ENCODE peak calls at places on chromosomes 5 and 9, in five cellular contexts. C, J, P, Q and O are unnamed samples.
A peak's percentile ranks its signal among the peaks of the same experiment; 100 is the strongest.

GRCh38 chr9:87793292-87793691 is 67.4 kb downstream of the CTSL start:
- DNase-seq in C (peak; percentile 96), J (no peak), P (no peak), Q (no peak), O (peak; percentile 38)

GRCh38 chr5:139669681-139670368 is 21.7 kb downstream of the CXXC5 start:
- DNase-seq in C (no peak), J (no peak), P (no peak), Q (no peak), O (peak; percentile 93)

GRCh38 chr9:3971391-3972082 is 328.3 kb downstream of the GLIS3 start:
- DNase-seq in C (no peak), J (no peak), P (no peak), Q (no peak), O (no peak)

GRCh38 chr5:40626834-40627233 is 52.9 kb upstream of the PTGER4 start:
- DNase-seq in C (no peak), J (no peak), P (no peak), Q (no peak), O (no peak)

GRCh38 chr5:54638090-54638489 is 120.5 kb downstream of the SNX18 start:
- DNase-seq in C (no peak), J (no peak), P (no peak), Q (no peak), O (no peak)

GRCh38 chr9:101235105-101235866 is 149.5 kb downstream of the BAAT start:
- DNase-seq in C (peak; percentile 10), J (peak; percentile 66), P (peak; percentile 92), Q (no peak), O (peak; percentile 17)

GRCh38 chr9:121944741-121945191 is 148.3 kb downstream of the TTLL11 start:
- DNase-seq in C (peak; percentile 75), J (no peak), P (no peak), Q (no peak), O (no peak)

GRCh38 chr9:35891649-35892048 is 14.4 kb upstream of the HRCT1 start:
- DNase-seq in C (no peak), J (no peak), P (no peak), Q (no peak), O (no peak)

GRCh38 chr5:43769576-43770352 is 166.8 kb downstream of the NNT start:
- DNase-seq in C (peak; percentile 97), J (no peak), P (no peak), Q (no peak), O (no peak)

GRCh38 chr5:150085191-150085912 is 1.0 kb downstream of the CSF1R start:
- DNase-seq in C (no peak), J (no peak), P (no peak), Q (no peak), O (no peak)

GRCh38 chr5:59562756-59563389 is 330.7 kb downstream of the PDE4D start:
- DNase-seq in C (peak; percentile 95), J (no peak), P (no peak), Q (no peak), O (no peak)

GRCh38 chr9:15231788-15232635 is 75.0 kb downstream of the TTC39B start:
- DNase-seq in C (peak; percentile 60), J (no peak), P (no peak), Q (no peak), O (peak; percentile 23)

GRCh38 chr5:157371655-157372471 is 88.2 kb upstream of the NIPAL4 start:
- DNase-seq in C (peak; percentile 51), J (no peak), P (no peak), Q (no peak), O (no peak)

GRCh38 chr9:84374516-84374915 is 34.0 kb upstream of the SLC28A3 start:
- DNase-seq in C (no peak), J (no peak), P (no peak), Q (no peak), O (no peak)

GRCh38 chr5:113090336-113091106 is 113.9 kb downstream of the DCP2 start:
- DNase-seq in C (no peak), J (no peak), P (no peak), Q (peak; percentile 11), O (no peak)

GRCh38 chr5:95939465-95939864 is 22.2 kb downstream of the ELL2 start:
- DNase-seq in C (no peak), J (no peak), P (peak; percentile 48), Q (no peak), O (no peak)

GRCh38 chr9:35277649-35278359 is 116.0 kb downstream of the UNC13B start:
- DNase-seq in C (peak; percentile 90), J (no peak), P (peak; percentile 71), Q (no peak), O (no peak)